ENCODE peak calls at places on chromosomes 1 and 21, in four cellular contexts. V, M, C and Y are unnamed samples.
A peak's percentile ranks its signal among the peaks of the same experiment; 100 is the strongest.

GRCh38 chr21:41601573-41602371 is 93.8 kb upstream of the TMPRSS2 start:
- DNase-seq in V (no peak), M (no peak), C (no peak), Y (no peak)

GRCh38 chr1:18015719-18016118 is 91.9 kb upstream of the IGSF21 start:
- DNase-seq in V (no peak), M (no peak), C (no peak), Y (no peak)

GRCh38 chr1:21822349-21822748 is 10.3 kb downstream of the LDLRAD2 start:
- DNase-seq in V (peak; percentile 96), M (no peak), C (no peak), Y (no peak)

GRCh38 chr1:247908761-247909160 is 11.3 kb upstream of the OR2T8 start:
- DNase-seq in V (no peak), M (no peak), C (no peak), Y (no peak)

GRCh38 chr1:220084460-220084859 is 5.1 kb downstream of the BPNT1 start:
- DNase-seq in V (no peak), M (no peak), C (no peak), Y (no peak)

GRCh38 chr1:30968220-30968971 is 59.8 kb upstream of the SDC3 start:
- DNase-seq in V (no peak), M (no peak), C (no peak), Y (no peak)

GRCh38 chr1:156807627-156808026 is 9.0 kb downstream of the SH2D2A start:
- DNase-seq in V (no peak), M (no peak), C (no peak), Y (no peak)

GRCh38 chr1:162541619-162542141 is 19.8 kb upstream of the UAP1 start:
- DNase-seq in V (no peak), M (peak; percentile 73), C (no peak), Y (peak; percentile 47)

GRCh38 chr1:27009601-27010197 is 3.0 kb downstream of the TENT5B start:
- DNase-seq in V (no peak), M (no peak), C (no peak), Y (no peak)

GRCh38 chr1:170680428-170680827 is 16.5 kb downstream of the PRRX1 start:
- DNase-seq in V (no peak), M (no peak), C (no peak), Y (no peak)

GRCh38 chr1:22117238-22117637 is 25.7 kb downstream of the WNT4 start:
- DNase-seq in V (no peak), M (no peak), C (no peak), Y (no peak)

GRCh38 chr1:236150291-236150940 is 8.1 kb downstream of the GPR137B start:
- DNase-seq in V (no peak), M (no peak), C (no peak), Y (no peak)

GRCh38 chr1:75265792-75266191 is 131.6 kb downstream of the LHX8 start:
- DNase-seq in V (peak; percentile 16), M (peak; percentile 27), C (peak; percentile 67), Y (peak; percentile 46)

GRCh38 chr1:32676945-32677344 is 25.6 kb downstream of the SYNC start:
- DNase-seq in V (no peak), M (no peak), C (no peak), Y (no peak)

GRCh38 chr1:76940586-76941335 is 73.5 kb downstream of the ST6GALNAC5 start:
- DNase-seq in V (no peak), M (no peak), C (no peak), Y (no peak)

GRCh38 chr1:213905315-213905714 is 82.5 kb upstream of the PROX1 start:
- DNase-seq in V (no peak), M (no peak), C (no peak), Y (no peak)

GRCh38 chr21:31335957-31336738 is 7.9 kb downstream of the TIAM1 start:
- DNase-seq in V (no peak), M (no peak), C (no peak), Y (no peak)

GRCh38 chr21:17598437-17598836 is 14.3 kb downstream of the BTG3 start:
- DNase-seq in V (no peak), M (no peak), C (no peak), Y (no peak)

GRCh38 chr1:21262282-21263051 is 27.8 kb downstream of the ECE1 start:
- DNase-seq in V (peak; percentile 74), M (no peak), C (peak; percentile 45), Y (no peak)

GRCh38 chr1:216032284-216032683 is 391.0 kb downstream of the USH2A start:
- DNase-seq in V (no peak), M (no peak), C (no peak), Y (no peak)

GRCh38 chr1:36876990-36877389 is 157.3 kb downstream of the GRIK3 start:
- DNase-seq in V (no peak), M (no peak), C (no peak), Y (no peak)

GRCh38 chr1:244732846-244733450 is 80.0 kb downstream of the DESI2 start:
- DNase-seq in V (no peak), M (no peak), C (no peak), Y (no peak)

GRCh38 chr21:44947111-44947929 is 7.5 kb downstream of the SLX9 start:
- DNase-seq in V (peak; percentile 56), M (no peak), C (no peak), Y (no peak)

GRCh38 chr1:236844499-236845271 is 49.6 kb downstream of the MTR start:
- DNase-seq in V (no peak), M (no peak), C (peak; percentile 96), Y (no peak)

GRCh38 chr1:182601926-182602325 is 2.3 kb downstream of the RGS16 start:
- DNase-seq in V (no peak), M (no peak), C (no peak), Y (no peak)

GRCh38 chr1:58476179-58476578 is 70.3 kb downstream of the OMA1 start:
- DNase-seq in V (no peak), M (no peak), C (no peak), Y (no peak)

GRCh38 chr1:64172458-64172983 is 30.9 kb upstream of the UBE2U start:
- DNase-seq in V (no peak), M (no peak), C (peak; percentile 25), Y (no peak)

GRCh38 chr1:92410706-92411105 is 76.0 kb downstream of the GFI1 start:
- DNase-seq in V (no peak), M (no peak), C (no peak), Y (no peak)

GRCh38 chr1:6459850-6460265 is 6.1 kb downstream of the TNFRSF25 start:
- DNase-seq in V (peak; percentile 58), M (no peak), C (no peak), Y (no peak)

GRCh38 chr1:211492511-211493132 is 660 bp upstream of the RD3 start:
- DNase-seq in V (no peak), M (no peak), C (no peak), Y (no peak)

GRCh38 chr1:232378266-232379041 is 251.5 kb downstream of the SIPA1L2 start:
- DNase-seq in V (no peak), M (no peak), C (no peak), Y (no peak)

GRCh38 chr1:113178522-113178921 is 105.5 kb downstream of the LRIG2 start:
- DNase-seq in V (no peak), M (no peak), C (no peak), Y (no peak)

GRCh38 chr21:39444406-39445145 is 1.0 kb downstream of the LCA5L start:
- DNase-seq in V (peak; percentile 42), M (no peak), C (no peak), Y (no peak)

GRCh38 chr1:12617901-12618660 is at the start of gene DHRS3:
- DNase-seq in V (peak; percentile 90), M (no peak), C (peak; percentile 83), Y (peak; percentile 61)
- TF ChIP-seq TCF7L2 in V (no peak), M (peak; percentile 90), C (no peak), Y (peak; percentile 72)

DNA sequence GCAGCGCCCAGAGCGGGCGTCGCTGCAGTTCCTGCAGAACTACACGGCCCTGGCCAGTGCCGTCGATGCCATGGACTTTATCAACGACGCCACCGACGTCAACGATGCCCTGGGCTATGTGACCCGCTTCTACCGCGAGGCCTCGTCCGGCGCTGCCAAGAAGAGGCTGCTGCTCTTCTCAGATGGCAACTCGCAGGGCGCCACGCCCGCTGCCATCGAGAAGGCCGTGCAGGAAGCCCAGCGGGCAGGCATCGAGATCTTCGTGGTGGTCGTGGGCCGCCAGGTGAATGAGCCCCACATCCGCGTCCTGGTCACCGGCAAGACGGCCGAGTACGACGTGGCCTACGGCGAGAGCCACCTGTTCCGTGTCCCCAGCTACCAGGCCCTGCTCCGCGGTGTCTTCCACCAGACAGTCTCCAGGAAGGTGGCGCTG is 22.0 kb downstream of the COL6A1 start:
- DNase-seq in V (no peak), M (no peak), C (no peak), Y (no peak)
- TF ChIP-seq TCF7L2 in V (no peak), M (no peak), C (no peak), Y (no peak)

GRCh38 chr1:2468041-2468472 is 8.0 kb upstream of the PLCH2 start:
- DNase-seq in V (peak; percentile 78), M (no peak), C (no peak), Y (no peak)

GRCh38 chr1:2465371-2466269 is 10.5 kb upstream of the PLCH2 start:
- DNase-seq in V (no peak), M (no peak), C (no peak), Y (no peak)

GRCh38 chr1:2468540-2468939 is 7.5 kb upstream of the PLCH2 start:
- DNase-seq in V (no peak), M (no peak), C (no peak), Y (no peak)

GRCh38 chr1:2466270-2466665 is 9.8 kb upstream of the PLCH2 start:
- DNase-seq in V (no peak), M (no peak), C (no peak), Y (no peak)

GRCh38 chr1:2466834-2467554 is 9.1 kb upstream of the PLCH2 start:
- DNase-seq in V (peak; percentile 93), M (no peak), C (no peak), Y (no peak)
- TF ChIP-seq TCF7L2 in V (no peak), M (no peak), C (no peak), Y (no peak)

DNA sequence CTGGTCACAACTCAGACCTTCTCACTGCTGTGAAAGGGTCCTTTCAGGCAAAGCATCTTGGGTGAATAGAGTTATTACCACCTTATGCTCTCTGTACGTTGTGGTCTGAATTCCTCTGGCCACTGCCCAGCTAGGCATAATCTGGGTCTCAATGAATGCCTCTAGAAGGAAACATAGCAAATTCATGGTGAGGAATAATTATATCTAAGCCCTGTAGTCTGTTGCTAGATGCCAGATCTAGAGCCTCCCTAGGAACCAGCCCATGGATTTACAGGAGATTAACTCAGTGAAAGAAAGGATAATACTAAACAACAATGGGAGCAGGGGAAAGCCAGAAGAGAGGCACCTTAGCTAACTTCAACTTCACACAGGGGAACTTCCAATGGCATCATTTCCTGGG is 2.4 kb upstream of the COL11A1 start:
- DNase-seq in V (no peak), M (no peak), C (no peak), Y (no peak)
- TF ChIP-seq TCF7L2 in V (no peak), M (no peak), C (no peak), Y (no peak)